ENCODE peak calls at places on chromosomes 13 and 19, in nine cellular contexts. N is tibial artery; Z is HCT116; D is right lobe of liver; W is Peyer's patch; H is fibroblast of lung; C is A673; A is SK-N-SH; T is CD8-positive, alpha-beta T cell. E is an unnamed sample.

GRCh38 chr13:102466836-102467235 is 65.0 kb upstream of the FGF14 start:
- DNase-seq in N (no peak), Z (no peak), D (no peak), W (no peak), H (no peak), C (peak), A (no peak), T (no peak), E (no peak)

GRCh38 chr19:43820098-43820860 is 6.8 kb upstream of the ZNF283 start:
- DNase-seq in N (no peak), Z (no peak), D (no peak), W (no peak), H (peak), C (no peak), A (peak), T (no peak), E (peak)

GRCh38 chr19:5914946-5915781 is 1.1 kb downstream of the CAPS start:
- DNase-seq in N (no peak), Z (no peak), D (no peak), W (no peak), H (no peak), C (no peak), A (no peak), T (no peak), E (no peak)

GRCh38 chr13:109330941-109331340 is 455.4 kb downstream of the IRS2 start:
- DNase-seq in N (no peak), Z (no peak), D (no peak), W (no peak), H (peak), C (no peak), A (no peak), T (no peak), E (no peak)

GRCh38 chr13:18946738-18947137 is 234.9 kb downstream of the TUBA3C start:
- DNase-seq in N (no peak), Z (no peak), D (no peak), W (no peak), H (no peak), C (no peak), A (no peak), T (no peak), E (no peak)

GRCh38 chr13:113091891-113092775 is 13.5 kb upstream of the F7 start:
- DNase-seq in N (no peak), Z (no peak), D (peak), W (no peak), H (no peak), C (no peak), A (no peak), T (no peak), E (no peak)

GRCh38 chr13:26132756-26133155 is 80.9 kb upstream of the SHISA2 start:
- DNase-seq in N (no peak), Z (no peak), D (no peak), W (no peak), H (peak), C (peak), A (no peak), T (no peak), E (no peak)

GRCh38 chr19:29491491-29491890 is 34.3 kb upstream of the VSTM2B start:
- DNase-seq in N (no peak), Z (no peak), D (no peak), W (no peak), H (no peak), C (no peak), A (no peak), T (no peak), E (no peak)

GRCh38 chr13:98097749-98098148 is 45.1 kb upstream of the FARP1 start:
- DNase-seq in N (no peak), Z (no peak), D (no peak), W (no peak), H (no peak), C (no peak), A (no peak), T (no peak), E (no peak)

DNA sequence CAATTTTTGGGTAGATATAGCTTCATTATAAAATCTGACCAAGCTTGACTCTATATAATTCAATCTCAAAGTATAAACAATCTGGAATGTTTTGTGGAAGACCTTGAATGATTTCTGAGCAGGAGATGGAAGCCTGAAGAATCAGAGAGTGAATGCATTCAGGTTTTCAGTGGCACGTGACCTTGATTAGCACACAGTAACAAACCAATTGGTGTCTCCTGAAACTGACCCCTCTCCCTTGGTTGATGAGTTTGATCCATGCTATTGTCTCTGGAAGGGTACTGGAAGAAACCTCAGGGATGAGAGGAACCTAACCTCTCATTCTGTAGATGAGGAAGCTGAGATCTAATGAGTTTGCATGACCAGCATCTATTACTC is 39.6 kb downstream of the PCDH8 start:
- DNase-seq in N (no peak), Z (no peak), D (no peak), W (no peak), H (no peak), C (no peak), A (no peak), T (no peak), E (no peak)
- TF ChIP-seq CTCF in N (no peak), Z (no peak), D (no peak), W (no peak), H (no peak), C (no peak), A (no peak), T (no peak), E (no peak)

DNA sequence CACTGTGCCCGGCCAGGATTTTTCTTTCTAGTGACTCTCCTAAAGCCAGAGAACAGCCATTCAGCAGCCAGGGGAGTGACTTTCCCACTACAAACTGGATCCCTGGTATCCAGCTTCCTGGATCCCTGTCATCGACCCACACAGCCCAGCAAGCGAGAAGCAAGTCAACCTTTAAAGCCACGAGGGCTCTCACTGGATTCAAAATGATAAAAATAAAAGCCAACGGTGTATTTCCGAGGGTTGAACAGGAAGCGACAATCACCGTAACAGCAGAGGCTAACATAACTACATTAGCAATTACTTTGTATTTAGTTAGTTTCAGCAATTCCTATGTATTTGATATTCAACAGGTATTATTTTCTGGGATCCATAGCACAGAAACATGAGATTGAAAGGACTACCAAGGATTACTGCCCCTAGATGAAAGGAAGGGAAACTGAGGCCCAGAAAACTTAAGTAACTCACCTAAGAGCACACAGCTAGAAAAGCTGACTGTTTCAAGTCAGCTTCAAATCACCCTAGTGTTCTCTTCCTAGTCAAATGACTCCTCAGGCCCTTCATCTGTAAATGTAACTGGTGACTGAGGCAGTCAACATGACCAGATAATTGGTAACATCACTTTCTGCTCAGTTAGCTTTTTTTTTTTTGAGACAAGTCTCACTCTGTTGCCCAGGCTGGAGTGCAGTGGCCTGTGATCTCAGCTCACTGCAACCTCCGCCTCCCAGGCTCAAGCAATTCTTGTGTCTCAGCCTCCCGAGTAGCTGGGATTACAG is 2.7 kb downstream of the RFX1 start:
- DNase-seq in N (no peak), Z (no peak), D (no peak), W (no peak), H (no peak), C (no peak), A (no peak), T (no peak), E (no peak)
- H3K27ac ChIP-seq in N (peak), Z (no peak), D (peak), W (peak), H (peak), C (peak), A (peak), T (peak), E (no peak)

DNA sequence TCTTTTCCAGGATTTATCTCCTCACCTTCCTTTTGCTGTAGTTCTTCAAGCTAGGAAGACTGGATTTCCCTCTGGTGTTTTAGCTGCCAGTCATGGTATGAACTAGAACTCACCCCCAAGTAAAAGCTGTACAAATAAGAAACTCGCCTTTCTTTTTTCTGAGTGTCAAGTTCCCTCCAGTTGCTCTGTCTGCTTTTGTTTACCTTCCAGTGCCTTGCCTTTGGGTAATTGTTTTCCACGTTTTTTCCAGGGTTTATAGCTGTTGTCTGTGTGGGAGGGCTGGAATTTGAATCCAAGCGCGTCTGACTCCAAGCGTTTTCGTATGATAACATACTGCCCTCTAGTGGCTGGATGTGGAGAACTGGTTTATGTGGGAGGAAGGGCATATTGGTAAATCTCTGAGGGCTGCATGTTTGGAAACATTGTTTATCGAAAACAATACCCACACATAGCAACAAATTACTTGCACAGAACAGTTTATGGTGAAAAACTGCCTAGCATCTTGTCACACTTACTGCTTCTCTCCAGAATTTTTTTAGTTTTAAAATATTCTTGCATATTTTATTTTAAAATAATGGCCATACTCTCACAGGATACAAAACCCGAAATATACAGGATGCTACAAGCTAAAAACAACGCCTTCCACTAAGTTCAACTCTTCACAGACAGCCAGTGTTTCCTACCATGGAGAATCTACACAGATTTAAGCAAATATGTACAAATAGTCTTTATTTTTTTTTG is 19.2 kb downstream of the RCN3 start:
- DNase-seq in N (peak), Z (peak), D (no peak), W (peak), H (peak), C (peak), A (peak), T (peak), E (peak)
- TF ChIP-seq CTCF in N (peak), Z (peak), D (peak), W (peak), H (peak), C (peak), A (peak), T (peak), E (peak)

GRCh38 chr19:51548213-51548651 is 16.8 kb upstream of the SIGLEC6 start:
- DNase-seq in N (no peak), Z (no peak), D (no peak), W (no peak), H (no peak), C (no peak), A (no peak), T (no peak), E (no peak)
- H3K27ac ChIP-seq in N (no peak), Z (no peak), D (no peak), W (no peak), H (no peak), C (no peak), A (no peak), T (no peak), E (no peak)

DNA sequence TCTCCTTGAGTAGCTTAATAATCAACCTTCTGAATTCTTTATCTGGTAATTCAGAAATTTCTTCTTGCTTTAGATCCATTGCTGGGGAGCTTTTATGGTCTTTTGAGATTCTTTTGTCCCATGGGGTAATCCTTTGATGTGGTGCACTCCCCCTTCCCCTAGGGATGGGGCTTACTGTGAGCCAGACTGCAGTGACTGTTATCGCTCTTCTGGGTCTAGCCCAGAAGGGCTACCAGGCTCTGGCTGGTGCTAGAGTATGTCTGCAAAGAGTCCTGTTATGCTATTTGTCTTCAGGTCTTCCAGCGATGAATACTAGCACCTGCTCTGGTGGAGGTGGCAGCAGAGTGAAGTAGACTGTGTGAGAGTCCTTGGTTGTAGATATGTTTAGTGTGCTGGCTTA is 41.7 kb downstream of the UFM1 start:
- DNase-seq in N (no peak), Z (no peak), D (no peak), W (no peak), H (no peak), C (no peak), A (no peak), T (no peak), E (no peak)
- TF ChIP-seq CTCF in N (no peak), Z (no peak), D (no peak), W (no peak), H (no peak), C (no peak), A (no peak), T (no peak), E (no peak)

DNA sequence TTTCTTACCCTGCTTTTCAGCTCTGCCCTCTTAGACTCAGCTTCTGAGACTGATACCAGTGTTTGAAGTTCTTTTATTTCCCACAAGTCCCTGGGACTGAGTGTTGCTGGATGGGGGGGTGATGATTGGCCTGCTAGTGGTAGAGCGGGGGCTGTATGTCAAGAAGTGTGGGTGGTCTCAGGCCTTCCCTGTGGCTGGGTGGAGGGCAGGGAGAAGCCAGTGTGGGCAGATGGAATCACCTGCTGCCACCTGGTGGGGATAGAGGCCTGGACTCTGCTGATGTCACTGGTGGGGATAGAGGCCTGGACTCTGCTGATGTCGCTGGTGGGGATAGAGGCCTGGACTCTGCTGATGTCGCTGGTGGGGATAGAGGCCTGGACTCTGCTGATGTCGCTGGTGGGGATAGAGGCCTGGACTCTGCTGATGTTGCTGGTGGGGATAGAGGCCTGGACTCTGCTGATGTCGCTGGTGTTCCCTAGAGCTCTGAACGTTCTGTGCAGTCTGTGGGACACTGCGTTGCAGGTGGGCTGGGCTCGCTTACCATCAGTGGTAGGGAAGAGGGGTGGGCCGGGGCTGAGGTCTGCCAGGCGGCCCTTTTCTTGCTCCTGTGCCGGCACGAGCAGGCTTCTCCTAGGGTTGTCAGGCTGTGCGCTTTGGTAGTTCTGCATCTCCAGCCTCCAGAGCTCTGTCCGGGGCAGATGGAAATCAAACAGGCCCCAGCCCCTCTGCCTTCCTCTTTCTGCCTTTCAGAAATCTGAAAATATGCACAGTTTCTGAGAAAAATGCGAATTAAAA is 101.3 kb downstream of the ARHGEF7 start:
- DNase-seq in N (no peak), Z (no peak), D (no peak), W (peak), H (peak), C (peak), A (peak), T (peak), E (peak)
- H3K27ac ChIP-seq in N (peak), Z (no peak), D (no peak), W (no peak), H (no peak), C (no peak), A (no peak), T (no peak), E (peak)

GRCh38 chr19:8324186-8325050 is 3.1 kb downstream of the RPS28 start:
- DNase-seq in N (no peak), Z (no peak), D (peak), W (no peak), H (no peak), C (no peak), A (no peak), T (no peak), E (no peak)
- TF ChIP-seq CTCF in N (no peak), Z (peak), D (peak), W (no peak), H (no peak), C (no peak), A (no peak), T (no peak), E (no peak)

GRCh38 chr13:74335370-74335769 is 201.2 kb upstream of the KLF12 start:
- DNase-seq in N (no peak), Z (no peak), D (no peak), W (no peak), H (no peak), C (no peak), A (no peak), T (no peak), E (no peak)

DNA sequence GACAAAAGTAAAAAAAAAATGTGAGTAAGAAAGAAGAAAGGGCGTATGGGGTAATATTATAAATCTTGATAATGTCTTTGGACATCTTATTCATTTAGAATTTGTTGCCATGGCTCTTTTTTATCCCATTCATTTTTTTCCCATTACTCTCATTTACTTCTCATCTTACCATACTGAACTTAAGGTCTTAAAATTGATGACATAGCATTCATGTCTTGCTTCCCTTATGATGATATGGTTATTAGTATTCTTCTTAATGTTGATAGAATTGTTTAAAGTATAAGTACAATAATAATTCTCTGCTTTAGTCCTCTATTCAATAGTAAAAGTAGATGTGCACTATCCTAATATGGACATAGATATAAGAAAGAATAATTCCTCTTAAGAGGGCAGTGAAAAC is 204.1 kb upstream of the KLF12 start:
- DNase-seq in N (no peak), Z (no peak), D (no peak), W (no peak), H (no peak), C (no peak), A (no peak), T (no peak), E (no peak)
- H3K27ac ChIP-seq in N (no peak), Z (no peak), D (no peak), W (no peak), H (no peak), C (no peak), A (no peak), T (no peak), E (no peak)

E was measured in dorsolateral prefrontal cortex.